ENCODE peak calls at places on chromosomes 12 and 14, in eight cellular contexts. N is caudate nucleus; C is DMS 273 treated with DMSO at 0.1 percent for 48 hours; I is heart left ventricle; R is activated CD4-positive, alpha-beta T cell treated with anti-CD3 and anti-CD28 coated beads for 48 hours; J is HEK293T; W is lower leg skin; F is activated CD8-positive, alpha-beta memory T cell treated with anti-CD3 and anti-CD28 coated beads for 24 hours. K is an unnamed sample.

GRCh38 chr12:81627336-81628189 is 131.6 kb downstream of the PPFIA2 start:
- DNase-seq in N (no peak), C (peak), I (no peak), R (no peak), J (peak), W (no peak), F (no peak), K (no peak)

GRCh38 chr14:88625671-88626070 is 62.8 kb downstream of the ZC3H14 start:
- DNase-seq in N (no peak), C (no peak), I (no peak), R (no peak), J (no peak), W (no peak), F (no peak), K (no peak)

GRCh38 chr12:106897082-106897481 is 58.6 kb upstream of the TMEM263 start:
- DNase-seq in N (no peak), C (no peak), I (no peak), R (no peak), J (no peak), W (no peak), F (no peak), K (no peak)

GRCh38 chr12:69688021-69688420 is 11.1 kb downstream of the BEST3 start:
- DNase-seq in N (no peak), C (no peak), I (no peak), R (no peak), J (no peak), W (no peak), F (no peak), K (no peak)

GRCh38 chr12:57751788-57752667 is at the start of gene CDK4:
- DNase-seq in N (peak), C (peak), I (peak), R (peak), J (peak), W (peak), F (peak), K (peak)

GRCh38 chr12:48996794-48997718 is 2.1 kb downstream of the DDN start:
- DNase-seq in N (peak), C (no peak), I (peak), R (peak), J (peak), W (peak), F (peak), K (peak)

GRCh38 chr14:105940534-105941225 is 414.3 kb downstream of the TMEM121 start:
- DNase-seq in N (no peak), C (no peak), I (no peak), R (no peak), J (no peak), W (no peak), F (peak), K (no peak)

GRCh38 chr12:76548222-76548837 is 11.2 kb downstream of the OSBPL8 start:
- DNase-seq in N (no peak), C (no peak), I (no peak), R (no peak), J (no peak), W (no peak), F (no peak), K (no peak)

GRCh38 chr14:27686137-27686536 is 1080.5 kb upstream of the FOXG1 start:
- DNase-seq in N (no peak), C (no peak), I (no peak), R (no peak), J (no peak), W (no peak), F (no peak), K (no peak)

GRCh38 chr14:80518173-80518572 is 306.9 kb upstream of the DIO2 start:
- DNase-seq in N (no peak), C (no peak), I (no peak), R (no peak), J (no peak), W (no peak), F (no peak), K (no peak)